ENCODE peak calls at places on chromosome 6, in six cellular contexts. One of them, this sample, is unnamed.

GRCh38 chr6:434051-434705 is 42.6 kb downstream of the IRF4 start:
- DNase-seq in AG10803: no peak
- DNase-seq in CD8-positive, alpha-beta T cell: no peak
- DNase-seq in stimulated activated naive B cell treated with anti-CD40 and anti-IgM and Interleukin-4, amounts not matched to agents 10 μg/mL and 1 μg/mL and 100 μg/mL, for 72 hours: no peak
- DNase-seq in T-cell: no peak
- DNase-seq in RWPE1: no peak
- DNase-seq in this sample: no peak

GRCh38 chr6:53851561-53851960 is 56.8 kb downstream of the LRRC1 start:
- DNase-seq in AG10803: no peak
- DNase-seq in CD8-positive, alpha-beta T cell: no peak
- DNase-seq in stimulated activated naive B cell treated with anti-CD40 and anti-IgM and Interleukin-4, amounts not matched to agents 10 μg/mL and 1 μg/mL and 100 μg/mL, for 72 hours: no peak
- DNase-seq in T-cell: no peak
- DNase-seq in RWPE1: no peak
- DNase-seq in this sample: no peak

GRCh38 chr6:13920584-13920983 is 4.2 kb upstream of the RNF182 start:
- DNase-seq in AG10803: no peak
- DNase-seq in CD8-positive, alpha-beta T cell: no peak
- DNase-seq in stimulated activated naive B cell treated with anti-CD40 and anti-IgM and Interleukin-4, amounts not matched to agents 10 μg/mL and 1 μg/mL and 100 μg/mL, for 72 hours: no peak
- DNase-seq in T-cell: no peak
- DNase-seq in RWPE1: no peak
- DNase-seq in this sample: no peak

GRCh38 chr6:82015043-82015442 is 232.5 kb downstream of the IBTK start:
- DNase-seq in AG10803: no peak
- DNase-seq in CD8-positive, alpha-beta T cell: no peak
- DNase-seq in stimulated activated naive B cell treated with anti-CD40 and anti-IgM and Interleukin-4, amounts not matched to agents 10 μg/mL and 1 μg/mL and 100 μg/mL, for 72 hours: no peak
- DNase-seq in T-cell: no peak
- DNase-seq in RWPE1: no peak
- DNase-seq in this sample: no peak

GRCh38 chr6:7107578-7108195 is at the start of gene RREB1:
- DNase-seq in AG10803: peak
- DNase-seq in CD8-positive, alpha-beta T cell: peak
- DNase-seq in stimulated activated naive B cell treated with anti-CD40 and anti-IgM and Interleukin-4, amounts not matched to agents 10 μg/mL and 1 μg/mL and 100 μg/mL, for 72 hours: peak
- DNase-seq in T-cell: peak
- DNase-seq in RWPE1: peak
- DNase-seq in this sample: peak

GRCh38 chr6:128057541-128058335 is 156.9 kb upstream of the THEMIS start:
- DNase-seq in AG10803: peak
- DNase-seq in CD8-positive, alpha-beta T cell: no peak
- DNase-seq in stimulated activated naive B cell treated with anti-CD40 and anti-IgM and Interleukin-4, amounts not matched to agents 10 μg/mL and 1 μg/mL and 100 μg/mL, for 72 hours: no peak
- DNase-seq in T-cell: no peak
- DNase-seq in RWPE1: no peak
- DNase-seq in this sample: no peak

GRCh38 chr6:12769556-12770255 is 53.1 kb downstream of the PHACTR1 start:
- DNase-seq in AG10803: peak
- DNase-seq in CD8-positive, alpha-beta T cell: no peak
- DNase-seq in stimulated activated naive B cell treated with anti-CD40 and anti-IgM and Interleukin-4, amounts not matched to agents 10 μg/mL and 1 μg/mL and 100 μg/mL, for 72 hours: no peak
- DNase-seq in T-cell: no peak
- DNase-seq in RWPE1: no peak
- DNase-seq in this sample: no peak

GRCh38 chr6:6006428-6007310 is at the start of gene NRN1:
- DNase-seq in AG10803: peak
- DNase-seq in CD8-positive, alpha-beta T cell: no peak
- DNase-seq in stimulated activated naive B cell treated with anti-CD40 and anti-IgM and Interleukin-4, amounts not matched to agents 10 μg/mL and 1 μg/mL and 100 μg/mL, for 72 hours: no peak
- DNase-seq in T-cell: no peak
- DNase-seq in RWPE1: no peak
- DNase-seq in this sample: peak

GRCh38 chr6:31775633-31776263 is 1.4 kb downstream of the VWA7 start:
- DNase-seq in AG10803: no peak
- DNase-seq in CD8-positive, alpha-beta T cell: no peak
- DNase-seq in stimulated activated naive B cell treated with anti-CD40 and anti-IgM and Interleukin-4, amounts not matched to agents 10 μg/mL and 1 μg/mL and 100 μg/mL, for 72 hours: no peak
- DNase-seq in T-cell: no peak
- DNase-seq in RWPE1: no peak
- DNase-seq in this sample: no peak

GRCh38 chr6:166443166-166443565 is 60.4 kb upstream of the MPC1 start:
- DNase-seq in AG10803: no peak
- DNase-seq in CD8-positive, alpha-beta T cell: no peak
- DNase-seq in stimulated activated naive B cell treated with anti-CD40 and anti-IgM and Interleukin-4, amounts not matched to agents 10 μg/mL and 1 μg/mL and 100 μg/mL, for 72 hours: no peak
- DNase-seq in T-cell: no peak
- DNase-seq in RWPE1: no peak
- DNase-seq in this sample: no peak

GRCh38 chr6:153092082-153093013 is 38.7 kb downstream of the RGS17 start:
- DNase-seq in AG10803: peak
- DNase-seq in CD8-positive, alpha-beta T cell: no peak
- DNase-seq in stimulated activated naive B cell treated with anti-CD40 and anti-IgM and Interleukin-4, amounts not matched to agents 10 μg/mL and 1 μg/mL and 100 μg/mL, for 72 hours: no peak
- DNase-seq in T-cell: no peak
- DNase-seq in RWPE1: peak
- DNase-seq in this sample: no peak

GRCh38 chr6:74551896-74552295 is 654.0 kb downstream of the COL12A1 start:
- DNase-seq in AG10803: peak
- DNase-seq in CD8-positive, alpha-beta T cell: no peak
- DNase-seq in stimulated activated naive B cell treated with anti-CD40 and anti-IgM and Interleukin-4, amounts not matched to agents 10 μg/mL and 1 μg/mL and 100 μg/mL, for 72 hours: no peak
- DNase-seq in T-cell: no peak
- DNase-seq in RWPE1: no peak
- DNase-seq in this sample: no peak

GRCh38 chr6:118580585-118581419 is 32.7 kb downstream of the PLN start:
- DNase-seq in AG10803: peak
- DNase-seq in CD8-positive, alpha-beta T cell: peak
- DNase-seq in stimulated activated naive B cell treated with anti-CD40 and anti-IgM and Interleukin-4, amounts not matched to agents 10 μg/mL and 1 μg/mL and 100 μg/mL, for 72 hours: no peak
- DNase-seq in T-cell: no peak
- DNase-seq in RWPE1: peak
- DNase-seq in this sample: peak

GRCh38 chr6:11384531-11385309 is 152.3 kb upstream of the NEDD9 start:
- DNase-seq in AG10803: peak
- DNase-seq in CD8-positive, alpha-beta T cell: no peak
- DNase-seq in stimulated activated naive B cell treated with anti-CD40 and anti-IgM and Interleukin-4, amounts not matched to agents 10 μg/mL and 1 μg/mL and 100 μg/mL, for 72 hours: no peak
- DNase-seq in T-cell: no peak
- DNase-seq in RWPE1: no peak
- DNase-seq in this sample: peak

GRCh38 chr6:156925718-156926607 is 148.8 kb downstream of the ARID1B start:
- DNase-seq in AG10803: no peak
- DNase-seq in CD8-positive, alpha-beta T cell: no peak
- DNase-seq in stimulated activated naive B cell treated with anti-CD40 and anti-IgM and Interleukin-4, amounts not matched to agents 10 μg/mL and 1 μg/mL and 100 μg/mL, for 72 hours: no peak
- DNase-seq in T-cell: no peak
- DNase-seq in RWPE1: no peak
- DNase-seq in this sample: no peak

GRCh38 chr6:21831531-21832291 is 238.2 kb downstream of the SOX4 start:
- DNase-seq in AG10803: peak
- DNase-seq in CD8-positive, alpha-beta T cell: no peak
- DNase-seq in stimulated activated naive B cell treated with anti-CD40 and anti-IgM and Interleukin-4, amounts not matched to agents 10 μg/mL and 1 μg/mL and 100 μg/mL, for 72 hours: no peak
- DNase-seq in T-cell: no peak
- DNase-seq in RWPE1: no peak
- DNase-seq in this sample: no peak